ENCODE peak calls at places on chromosomes 12 and 14, in four cellular contexts. S is ovary, E is HCT116, G is heart left ventricle. H is an unnamed sample.

GRCh38 chr12:93571854-93572711 is at the start of gene SOCS2:
- DNase-seq in S (peak; percentile 57), E (no peak), G (peak; percentile 59), H (peak; percentile 19)

GRCh38 chr12:12696562-12697383 is 790 bp upstream of the GPR19 start:
- DNase-seq in S (peak; percentile 92), E (peak; percentile 55), G (peak; percentile 91), H (peak; percentile 98)

GRCh38 chr12:5745251-5745888 is 199.7 kb downstream of the ANO2 start:
- DNase-seq in S (no peak), E (peak; percentile 47), G (peak; percentile 74), H (peak; percentile 76)

GRCh38 chr14:98345186-98345585 is 926.8 kb downstream of the BCL11B start:
- DNase-seq in S (no peak), E (no peak), G (no peak), H (no peak)

GRCh38 chr12:5945071-5946008 is at the start of gene ANO2:
- DNase-seq in S (no peak), E (no peak), G (no peak), H (no peak)

GRCh38 chr12:116532986-116533342 is 26.2 kb upstream of the MAP1LC3B2 start:
- DNase-seq in S (no peak), E (no peak), G (no peak), H (no peak)

GRCh38 chr14:41548666-41549065 is 58.0 kb upstream of the LRFN5 start:
- DNase-seq in S (no peak), E (no peak), G (no peak), H (no peak)

GRCh38 chr12:116818341-116818856 is 62.8 kb downstream of the HRK start:
- DNase-seq in S (peak; percentile 36), E (no peak), G (peak; percentile 58), H (peak; percentile 16)

GRCh38 chr12:109098142-109098652 is 800 bp downstream of the UNG start:
- DNase-seq in S (no peak), E (no peak), G (peak; percentile 84), H (peak; percentile 91)

GRCh38 chr12:66493841-66494240 is 185.0 kb downstream of the GRIP1 start:
- DNase-seq in S (no peak), E (no peak), G (no peak), H (no peak)

DNA sequence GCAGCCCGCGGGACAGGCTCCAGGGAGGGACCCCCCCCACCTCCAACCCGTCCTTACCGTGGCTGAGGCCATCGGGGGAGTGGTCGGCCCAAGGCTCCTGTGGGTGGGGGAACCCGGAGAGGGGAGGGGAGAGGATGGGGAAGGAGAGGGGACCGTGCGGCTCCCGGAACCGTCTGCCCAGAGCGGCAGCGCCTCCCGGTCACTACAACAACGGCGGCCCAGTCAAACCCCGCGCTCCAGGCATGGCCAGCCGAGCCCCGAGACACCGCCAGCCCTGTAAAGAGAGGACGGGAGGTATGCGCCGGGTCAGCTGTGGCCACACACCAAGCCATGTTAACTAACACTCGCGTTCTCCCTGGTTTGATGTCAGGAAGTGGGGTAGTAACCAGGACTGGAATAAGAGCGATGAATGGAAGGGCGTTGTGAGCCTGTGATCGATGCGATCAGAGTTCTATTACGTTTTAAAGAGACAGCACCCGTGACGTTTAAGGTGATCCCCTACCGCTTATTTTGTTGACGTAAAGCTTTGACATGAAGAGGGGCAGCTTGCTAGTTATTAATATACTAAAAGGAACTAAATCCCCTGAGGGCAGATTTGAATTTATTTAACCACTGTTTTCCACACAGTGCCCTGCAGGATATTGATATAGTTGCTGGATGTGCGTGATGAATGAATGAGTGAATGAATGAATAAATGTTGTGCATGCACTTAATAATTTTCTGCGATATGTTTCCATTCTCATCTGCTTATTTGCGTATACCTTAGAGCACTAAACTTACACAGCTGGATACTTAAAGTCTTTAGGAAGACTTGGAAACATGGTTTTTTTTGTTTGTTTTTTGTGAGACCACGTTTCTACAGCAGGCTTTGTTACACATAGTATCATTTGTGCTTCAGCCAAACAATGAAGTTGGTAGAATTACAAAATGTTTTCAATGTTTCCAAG is at the start of gene POC1B:
- DNase-seq in S (peak; percentile 80), E (peak; percentile 74), G (peak; percentile 88), H (peak; percentile 96)
- TF ChIP-seq POLR2A in S (peak; percentile 39), E (no peak), G (no peak), H (no peak)

DNA sequence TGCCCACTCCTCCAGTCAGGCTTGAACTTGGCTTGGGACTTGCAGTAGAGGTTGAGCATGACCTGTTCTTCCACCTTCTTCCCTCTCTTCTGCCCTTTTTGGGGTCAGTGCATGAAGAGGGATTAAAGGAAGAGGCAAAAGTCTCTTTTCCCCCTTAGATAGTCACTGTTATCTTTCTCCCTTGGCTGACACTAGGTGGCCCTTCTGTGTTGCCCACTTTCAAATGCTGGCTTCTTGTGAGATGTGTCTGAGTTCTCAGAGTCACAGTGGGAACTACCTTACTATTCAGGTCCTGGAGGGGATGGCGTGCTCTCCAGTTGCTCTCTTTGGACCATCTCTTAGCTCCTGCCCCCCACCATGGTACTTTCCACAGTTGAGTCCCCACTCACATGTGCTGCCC is 73.6 kb downstream of the GPR65 start:
- DNase-seq in S (no peak), E (no peak), G (no peak), H (no peak)
- TF ChIP-seq CTCF in S (no peak), E (no peak), G (no peak), H (no peak)

GRCh38 chr14:49593016-49593415 is 5.7 kb upstream of the LRR1 start:
- DNase-seq in S (no peak), E (no peak), G (no peak), H (no peak)
- H3K4me3 ChIP-seq in S (no peak overlapping the region), E (no peak overlapping the region), G (no peak overlapping the region), H (no peak overlapping the region)

GRCh38 chr12:77940011-77940423 is 109.3 kb downstream of the NAV3 start:
- DNase-seq in S (no peak), E (peak; percentile 85), G (no peak), H (no peak)
- TF ChIP-seq POLR2A in S (no peak), E (no peak), G (no peak), H (no peak)

DNA sequence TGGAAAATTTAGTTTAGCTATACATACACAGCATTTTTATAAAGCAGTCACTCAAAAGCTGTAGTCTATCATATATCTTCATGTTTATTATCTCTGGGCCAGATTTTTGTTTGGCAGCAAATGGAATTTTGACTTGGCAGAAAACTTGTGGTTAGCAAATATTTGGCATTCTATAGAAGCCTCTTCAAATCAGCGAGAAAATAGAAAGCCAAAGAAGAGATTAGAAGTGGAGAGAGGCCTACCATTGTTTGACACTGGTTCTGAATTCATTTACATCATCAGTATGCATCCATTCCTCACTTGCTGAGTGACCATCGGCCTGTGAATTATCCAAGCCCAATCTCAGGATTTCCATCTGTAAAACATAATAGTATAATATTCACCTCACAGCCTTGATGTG is 1077.6 kb downstream of the GALC start:
- DNase-seq in S (no peak), E (no peak), G (no peak), H (no peak)
- TF ChIP-seq CTCF in S (no peak), E (no peak), G (no peak), H (no peak)

GRCh38 chr12:87793134-87793533 is 236.1 kb downstream of the C12orf50 start:
- DNase-seq in S (no peak), E (no peak), G (no peak), H (no peak)
- H3K4me3 ChIP-seq in S (no peak overlapping the region), E (no peak overlapping the region), G (no peak overlapping the region), H (no peak overlapping the region)

H was measured in lower leg skin.